ENCODE peak calls at places on chromosomes 1 and 21, in eight cellular contexts. R is neural progenitor cell, C is esophagus muscularis mucosa, I is uterus, B is upper lobe of left lung, P is psoas muscle, Y is MM.1S, E is heart left ventricle. U is an unnamed sample. For H3K4me1, the result is how much of the 10 kb centered on the place peaks cover.

GRCh38 chr21:39924577-39925308 is 57.5 kb downstream of the PCP4 start:
- DNase-seq in R (no peak), Y (peak), I (no peak), C (no peak), E (no peak), B (no peak), P (no peak), U (peak)

GRCh38 chr21:28334407-28334806 is 658.3 kb downstream of the LTN1 start:
- DNase-seq in P (no peak), I (no peak), Y (no peak), C (no peak), B (no peak), R (no peak), E (no peak), U (no peak)

GRCh38 chr1:117365350-117366280 is 1.6 kb upstream of the MAN1A2 start:
- DNase-seq in B (no peak), I (no peak), R (no peak), P (no peak), C (no peak), E (no peak), Y (no peak), U (no peak)

GRCh38 chr1:45348966-45349677 is 8.9 kb upstream of the MUTYH start:
- DNase-seq in C (no peak), I (no peak), R (no peak), E (no peak), P (peak), Y (peak), B (no peak), U (peak)

GRCh38 chr21:45950740-45951515 is 30.6 kb upstream of the COL6A1 start:
- DNase-seq in I (peak), Y (no peak), P (peak), E (peak), R (no peak), B (peak), C (no peak), U (no peak)

GRCh38 chr1:154777151-154777550 is 92.9 kb downstream of the KCNN3 start:
- DNase-seq in R (no peak), C (no peak), B (no peak), Y (no peak), P (no peak), E (no peak), I (no peak), U (no peak)

GRCh38 chr1:8015809-8016165 is 10.3 kb downstream of the ERRFI1 start:
- DNase-seq in P (no peak), C (no peak), E (no peak), R (no peak), I (peak), Y (no peak), B (no peak), U (no peak)

GRCh38 chr1:30719406-30720270 is 3.7 kb downstream of the MATN1 start:
- DNase-seq in B (no peak), R (no peak), P (no peak), E (no peak), Y (no peak), I (no peak), C (no peak), U (no peak)

GRCh38 chr1:55195523-55196233 is 19.5 kb downstream of the USP24 start:
- DNase-seq in B (no peak), I (no peak), R (no peak), E (no peak), C (no peak), P (no peak), Y (peak), U (no peak)

GRCh38 chr1:3475839-3476573 is 21.5 kb downstream of the ARHGEF16 start:
- DNase-seq in Y (no peak), C (no peak), R (no peak), I (no peak), B (peak), E (no peak), P (no peak), U (no peak)

GRCh38 chr1:232509570-232509969 is 120.4 kb downstream of the SIPA1L2 start:
- DNase-seq in Y (no peak), B (no peak), C (no peak), R (peak), E (peak), P (no peak), I (no peak), U (no peak)

GRCh38 chr1:149997585-149998262 is 12.8 kb downstream of the OTUD7B start:
- DNase-seq in C (no peak), I (no peak), B (no peak), P (no peak), E (no peak), Y (peak), R (no peak), U (no peak)
- H3K27ac ChIP-seq in C (no peak), I (no peak), B (no peak), P (peak), E (no peak), Y (peak), R (no peak), U (no peak)

DNA sequence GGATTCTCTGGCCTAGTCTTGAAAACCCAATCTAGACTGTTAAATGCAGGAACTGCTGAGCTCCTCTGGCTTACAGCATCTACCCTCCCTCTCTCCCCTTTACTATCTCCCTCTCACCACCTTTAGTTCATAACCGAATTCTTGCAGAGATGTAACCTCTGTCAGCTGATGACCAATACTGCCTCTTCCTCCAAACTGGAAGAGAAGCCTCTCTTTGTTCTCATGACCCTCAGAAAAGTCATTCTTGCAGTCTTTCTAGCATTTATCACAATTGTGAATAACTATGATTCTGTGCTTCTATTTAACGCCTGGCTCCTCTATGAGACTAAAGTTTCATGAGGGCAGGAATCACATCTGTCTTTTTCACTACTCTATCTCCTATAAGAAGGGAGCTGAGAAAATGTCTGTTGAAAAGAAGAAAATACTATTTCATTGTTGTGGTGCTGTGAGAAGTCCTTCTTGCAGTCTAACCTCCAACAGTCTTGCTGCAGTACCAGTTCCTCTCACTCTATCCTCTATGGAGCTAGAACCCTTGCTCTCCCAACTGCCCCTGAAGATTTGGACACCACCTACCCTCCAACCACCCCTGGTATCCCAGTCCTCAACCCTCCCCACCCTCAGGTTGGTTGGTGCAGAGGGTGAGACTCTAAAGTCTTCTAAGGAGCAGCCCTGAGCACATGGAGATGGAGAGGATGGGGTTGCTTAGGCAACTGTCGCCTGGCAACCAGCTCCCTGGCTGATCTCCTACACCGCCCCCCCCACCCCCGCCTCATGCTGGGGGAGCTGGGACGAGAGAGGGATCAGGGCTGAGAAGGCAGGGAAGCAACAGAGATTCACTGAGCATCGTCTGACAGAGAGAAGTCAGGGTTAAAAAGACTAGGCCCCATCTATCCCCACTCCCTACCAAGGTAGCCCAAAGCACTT is 13.9 kb downstream of the MEF2D start:
- DNase-seq in I (no peak), R (peak), P (no peak), B (no peak), E (no peak), C (no peak), Y (no peak), U (no peak)
- H3K4me1 ChIP-seq in I (under half), R (under half), P (half or more), B (half or more), E (half or more), C (half or more), Y (half or more), U (under half)

GRCh38 chr1:226870026-226870322 is 442 bp upstream of the PSEN2 start:
- DNase-seq in C (peak), Y (no peak), I (no peak), B (no peak), P (no peak), E (no peak), R (no peak), U (no peak)
- H3K27ac ChIP-seq in C (peak), Y (no peak), I (peak), B (peak), P (peak), E (peak), R (no peak), U (no peak)

DNA sequence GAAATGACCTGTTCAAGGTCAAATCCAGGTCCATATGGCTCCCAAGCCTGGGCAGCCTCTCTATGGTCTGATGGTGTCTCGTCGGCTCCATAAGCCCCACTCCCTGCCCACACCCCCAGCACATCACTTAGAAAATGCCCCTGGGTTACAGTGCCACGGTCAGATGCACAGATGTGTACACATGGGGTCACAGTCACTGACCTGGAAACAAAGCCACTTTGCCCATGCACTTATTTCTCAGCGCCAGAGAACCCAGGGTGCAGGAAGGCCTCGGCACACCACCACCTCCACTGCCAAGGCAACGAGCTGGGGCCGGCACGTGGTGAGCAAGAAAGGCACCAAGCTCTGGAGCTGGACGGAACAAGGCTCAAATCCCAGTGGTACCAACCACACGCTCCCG is 24.7 kb downstream of the IFFO2 start:
- DNase-seq in I (no peak), B (no peak), Y (no peak), R (no peak), P (no peak), E (no peak), C (no peak), U (no peak)
- H3K4me1 ChIP-seq in I (under half), B (under half), Y (under half), R (under half), P (under half), E (under half), C (under half), U (under half)

GRCh38 chr1:166874464-166874863 is 1.6 kb downstream of the TADA1 start:
- DNase-seq in P (no peak), B (no peak), I (no peak), R (peak), Y (no peak), E (no peak), C (peak), U (no peak)
- H3K27ac ChIP-seq in P (no peak), B (no peak), I (no peak), R (no peak), Y (no peak), E (no peak), C (no peak), U (no peak)

DNA sequence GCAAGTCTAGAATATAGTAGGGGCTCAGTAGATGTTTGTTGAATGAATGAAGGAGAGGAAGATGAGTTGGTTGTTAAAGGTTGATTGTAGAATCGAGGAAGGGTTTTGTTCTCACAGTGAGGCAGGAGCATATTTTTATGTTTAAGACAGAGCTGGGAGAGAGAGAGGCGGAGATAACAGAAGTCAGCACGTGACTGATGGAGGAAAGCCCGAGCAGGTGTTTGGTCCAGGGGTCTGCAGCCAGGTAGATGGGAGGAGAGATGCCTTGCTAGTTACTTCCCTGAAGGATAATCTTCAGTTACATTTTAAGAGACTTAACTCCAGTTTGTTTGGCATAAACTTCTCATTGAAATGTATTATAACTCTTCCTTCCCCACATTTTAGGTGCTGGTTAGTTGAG is 86.8 kb downstream of the DYRK1A start:
- DNase-seq in C (no peak), E (no peak), B (no peak), R (no peak), P (no peak), Y (no peak), I (no peak), U (no peak)
- H3K4me1 ChIP-seq in C (half or more), E (half or more), B (under half), R (under half), P (half or more), Y (under half), I (under half), U (under half)

DNA sequence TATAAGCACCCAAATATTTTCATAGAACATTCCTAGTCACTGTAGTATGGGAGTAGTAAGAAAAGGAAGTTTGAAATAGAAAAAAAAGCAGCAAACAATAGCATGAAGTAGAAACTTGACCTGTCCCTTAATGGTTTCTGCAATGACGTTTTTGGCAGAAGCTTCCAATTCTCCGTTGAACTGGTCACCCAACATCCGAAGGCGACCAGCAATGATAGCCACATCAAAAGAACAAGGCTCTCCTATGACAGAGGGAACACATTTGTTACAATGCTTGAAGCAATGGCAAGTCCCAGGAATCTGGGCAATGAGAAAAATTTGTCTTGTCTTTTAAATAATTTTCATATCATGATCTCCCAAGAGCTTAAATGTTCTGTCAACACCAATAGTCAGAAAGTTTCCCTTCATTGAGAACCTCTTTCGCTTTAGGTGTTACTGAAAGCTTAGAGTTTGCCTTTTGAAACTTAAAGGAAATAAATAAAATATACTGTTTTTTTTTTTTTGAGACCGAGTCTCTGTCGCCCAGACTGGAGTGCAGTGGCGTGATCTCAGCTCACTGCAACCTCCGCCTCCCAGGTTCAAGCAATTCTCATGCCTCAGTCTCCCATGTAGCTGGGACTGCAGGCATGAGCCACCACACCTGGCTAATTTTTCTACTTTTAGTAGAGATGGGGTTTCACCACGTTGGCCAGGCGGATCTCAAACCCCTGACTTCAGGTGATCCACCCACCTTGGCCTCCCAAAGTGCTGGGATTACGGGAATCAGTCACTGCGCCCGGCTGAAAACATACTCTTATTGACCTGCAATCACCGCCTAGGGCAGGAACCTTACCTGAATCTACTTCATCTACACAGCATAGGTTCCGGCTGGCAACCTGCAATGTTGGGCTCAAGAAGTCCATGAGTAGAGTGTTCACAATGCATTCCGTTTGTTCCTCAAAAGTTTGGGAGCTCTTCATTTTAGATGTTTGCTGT is 677 bp downstream of the BCL2L15 start:
- DNase-seq in C (no peak), R (no peak), I (no peak), Y (no peak), E (no peak), P (no peak), B (no peak), U (no peak)
- H3K27ac ChIP-seq in C (no peak), R (no peak), I (no peak), Y (no peak), E (no peak), P (no peak), B (peak), U (no peak)